ENCODE peak calls at places on chromosomes 7 and 10, in four cellular contexts. S is hepatocyte, K is astrocyte of the cerebellum, D is Caco-2. W is an unnamed sample.

GRCh38 chr10:38027992-38028391 is 17.5 kb downstream of the ZNF33A start:
- DNase-seq in D (no peak), K (no peak), S (no peak), W (no peak)

GRCh38 chr10:62794306-62794705 is 10.2 kb upstream of the ADO start:
- DNase-seq in S (no peak), D (no peak), K (no peak), W (peak)

GRCh38 chr10:44807451-44807850 is 103.7 kb upstream of the TMEM72 start:
- DNase-seq in D (no peak), S (no peak), K (no peak), W (no peak)

GRCh38 chr10:33327750-33328149 is 6.7 kb downstream of the NRP1 start:
- DNase-seq in S (no peak), K (no peak), D (no peak), W (no peak)

GRCh38 chr10:4264466-4264865 is 479.5 kb upstream of the KLF6 start:
- DNase-seq in K (no peak), D (no peak), S (no peak), W (no peak)

GRCh38 chr7:129949292-129950133 is 3.2 kb downstream of the UBE2H start:
- DNase-seq in S (peak), D (no peak), K (peak), W (no peak)

GRCh38 chr7:44220732-44221131 is 20.0 kb downstream of the YKT6 start:
- DNase-seq in D (no peak), K (no peak), S (no peak), W (no peak)

GRCh38 chr7:142752376-142753225 is 3.3 kb downstream of the PRSS1 start:
- DNase-seq in S (no peak), K (no peak), D (no peak), W (no peak)

GRCh38 chr10:110612073-110612472 is 32.1 kb upstream of the RBM20 start:
- DNase-seq in S (no peak), D (no peak), K (no peak), W (no peak)

GRCh38 chr10:123642697-123643096 is 23.5 kb upstream of the GPR26 start:
- DNase-seq in K (no peak), S (peak), D (peak), W (no peak)

GRCh38 chr10:100811752-100812750 is 66.7 kb downstream of the PAX2 start:
- DNase-seq in S (no peak), K (no peak), D (no peak), W (no peak)

GRCh38 chr10:113897693-113898618 is 43.5 kb downstream of the NHLRC2 start:
- DNase-seq in S (no peak), D (no peak), K (no peak), W (no peak)

GRCh38 chr7:9189683-9190082 is 756.3 kb downstream of the NXPH1 start:
- DNase-seq in D (no peak), S (no peak), K (no peak), W (no peak)

GRCh38 chr10:96281444-96282029 is 10.2 kb upstream of the BLNK start:
- DNase-seq in K (no peak), D (no peak), S (no peak), W (no peak)

GRCh38 chr10:19654576-19654975 is 161.7 kb upstream of the PLXDC2 start:
- DNase-seq in K (peak), S (peak), D (no peak), W (no peak)
- H3K4me3 ChIP-seq in K (no peak), S (no peak), D (no peak), W (no peak)

DNA sequence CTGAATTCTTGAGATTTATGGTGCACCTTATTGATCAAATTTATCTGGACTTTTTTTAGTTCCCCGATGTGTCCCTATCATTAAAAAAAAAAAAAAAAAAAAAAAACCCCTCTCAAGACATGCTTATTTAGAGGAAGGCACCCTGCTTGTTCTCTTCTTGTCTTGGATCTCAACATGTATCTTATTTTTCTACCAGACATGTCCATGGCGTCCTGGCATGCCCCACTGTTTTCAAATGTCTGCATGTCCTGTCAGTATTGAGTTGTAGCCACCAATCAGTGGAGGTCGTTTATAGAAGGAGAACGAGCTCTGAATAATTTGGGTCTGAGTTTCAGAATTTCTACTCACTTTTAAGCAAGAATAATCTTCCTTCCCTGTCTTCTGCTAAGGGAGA is 2.8 kb upstream of the HOXA13 start:
- DNase-seq in S (no peak), D (no peak), K (no peak), W (no peak)
- H3K4me3 ChIP-seq in S (peak), D (no peak), K (no peak), W (peak)

DNA sequence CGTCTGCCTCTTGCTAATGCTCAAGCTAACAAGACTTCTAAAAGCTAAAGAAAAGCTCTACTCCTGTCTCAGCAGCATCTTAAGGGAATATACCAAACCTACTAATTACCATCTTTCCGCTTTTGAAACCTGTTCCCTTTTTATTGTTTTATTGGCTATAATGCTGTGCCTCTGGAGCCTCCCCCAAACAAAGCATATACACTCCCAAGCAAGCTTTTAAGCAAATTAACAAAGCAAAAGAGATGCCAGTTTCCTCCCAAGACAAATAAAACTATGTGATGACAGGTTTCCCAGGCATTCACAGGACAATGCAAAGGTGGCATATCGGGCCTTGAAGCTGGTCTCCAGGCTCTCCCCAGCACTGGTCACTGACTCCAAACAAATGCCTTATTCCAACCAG is 52.9 kb downstream of the SLC37A3 start:
- DNase-seq in K (no peak), D (no peak), S (no peak), W (no peak)
- H3K4me3 ChIP-seq in K (no peak), D (no peak), S (no peak), W (no peak)

GRCh38 chr10:75234683-75235374 is 928 bp downstream of the COMTD1 start:
- DNase-seq in K (no peak), D (no peak), S (peak), W (no peak)

GRCh38 chr10:75234017-75234682 is 1.6 kb downstream of the COMTD1 start:
- DNase-seq in S (peak), D (peak), K (peak), W (no peak)

GRCh38 chr10:75238182-75239180 is 2.7 kb upstream of the COMTD1 start:
- DNase-seq in S (no peak), K (no peak), D (peak), W (no peak)

GRCh38 chr10:75235375-75236177 is at the start of gene COMTD1:
- DNase-seq in K (peak), S (peak), D (peak), W (no peak)

GRCh38 chr10:75236178-75236825 is 545 bp upstream of the COMTD1 start:
- DNase-seq in K (no peak), S (no peak), D (no peak), W (no peak)
- H3K4me3 ChIP-seq in K (no peak), S (no peak), D (no peak), W (no peak)

GRCh38 chr10:88883443-88883799 is 3.4 kb downstream of the STAMBPL1 start:
- DNase-seq in K (no peak), S (no peak), D (no peak), W (no peak)
- H3K4me3 ChIP-seq in K (no peak), S (no peak), D (no peak), W (no peak)

GRCh38 chr7:158861936-158862704 is 5.8 kb downstream of the DYNC2I1 start:
- DNase-seq in D (no peak), K (no peak), S (no peak), W (no peak)

GRCh38 chr7:158858592-158859503 is 2.5 kb downstream of the DYNC2I1 start:
- DNase-seq in S (no peak), D (no peak), K (no peak), W (no peak)

GRCh38 chr7:158856883-158857668 is 718 bp downstream of the DYNC2I1 start:
- DNase-seq in K (no peak), S (no peak), D (no peak), W (no peak)

GRCh38 chr7:158861004-158861787 is 4.8 kb downstream of the DYNC2I1 start:
- DNase-seq in S (no peak), K (no peak), D (no peak), W (no peak)

DNA sequence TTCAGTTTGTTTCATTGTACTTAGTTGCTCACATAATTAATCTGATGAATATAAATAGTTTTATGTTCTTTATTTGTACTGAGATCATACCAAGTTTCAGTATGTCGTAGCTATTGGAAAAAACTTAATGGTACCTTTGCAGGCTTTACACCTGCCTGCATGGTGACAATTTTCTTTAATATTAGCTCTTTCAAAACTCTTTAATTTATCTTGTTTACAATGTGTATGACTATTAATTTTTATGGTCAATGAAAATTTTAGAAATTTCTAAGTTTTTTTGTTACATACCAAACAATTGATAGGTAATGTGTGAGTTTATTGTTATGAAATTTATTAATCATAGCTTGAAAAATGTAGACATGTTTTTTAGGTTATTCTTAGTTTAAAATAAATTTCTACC is 4.0 kb downstream of the DYNC2I1 start:
- DNase-seq in D (no peak), K (no peak), S (no peak), W (no peak)
- H3K4me3 ChIP-seq in D (no peak), K (no peak), S (no peak), W (no peak)

DNA sequence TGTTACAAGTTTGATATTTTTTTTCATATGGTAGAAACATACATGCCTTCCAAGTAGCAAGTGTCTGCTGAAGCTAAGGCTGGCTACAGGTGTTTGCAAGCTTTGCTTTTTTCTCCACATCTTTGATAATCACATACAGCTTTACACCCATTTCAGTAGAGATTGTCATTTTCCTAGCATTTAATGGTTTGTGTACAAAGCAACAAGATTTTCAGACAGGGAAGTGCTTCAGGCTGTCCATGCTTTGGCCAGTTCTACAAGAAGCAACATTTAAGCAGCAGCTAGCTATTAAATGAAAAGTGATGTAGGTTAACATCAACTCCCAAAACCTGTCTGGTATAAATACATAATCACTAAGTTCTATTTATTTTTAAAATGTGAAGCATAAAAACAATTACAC is 2.3 kb downstream of the HDAC9 start:
- DNase-seq in D (no peak), K (no peak), S (no peak), W (no peak)
- H3K4me3 ChIP-seq in D (no peak), K (no peak), S (no peak), W (no peak)

GRCh38 chr7:99806839-99807478 is 20.9 kb upstream of the CYP3A43 start:
- DNase-seq in S (no peak), D (no peak), K (no peak), W (no peak)

GRCh38 chr7:99808766-99809165 is 19.0 kb upstream of the CYP3A43 start:
- DNase-seq in K (no peak), D (no peak), S (no peak), W (no peak)

DNA sequence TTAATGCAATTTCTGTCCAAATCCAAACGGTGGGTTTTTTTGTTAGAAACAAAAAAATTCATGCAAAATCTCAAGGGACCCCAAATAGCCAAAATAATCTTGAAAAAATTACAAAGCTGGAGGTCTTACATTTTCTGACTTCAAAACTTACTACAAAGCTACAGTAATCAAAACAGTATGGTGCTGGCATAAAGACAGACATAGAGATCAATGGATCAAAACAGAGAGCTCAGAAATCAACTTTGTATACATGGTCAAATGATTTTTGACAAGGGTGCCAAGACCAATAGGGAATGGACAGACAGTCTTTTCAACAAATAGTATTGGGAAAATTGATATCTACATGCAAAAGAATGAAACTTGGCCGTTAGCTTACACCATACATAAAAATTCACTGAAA is 21.7 kb upstream of the CYP3A4 start:
- DNase-seq in K (no peak), S (no peak), D (no peak), W (no peak)
- H3K4me3 ChIP-seq in K (no peak), S (no peak), D (no peak), W (no peak)